ENCODE peak calls at places on chromosomes 12 and 14, in six cellular contexts. I is neural crest cell, Y is GM20000, R is testis, F is GM12865, C is PC-9. G is an unnamed sample.

GRCh38 chr12:69908208-69908607 is 83.2 kb downstream of the MYRFL start:
- DNase-seq in F (no peak), I (no peak), C (no peak), Y (no peak), R (no peak), G (no peak)

GRCh38 chr14:72738181-72738611 is 155.7 kb downstream of the DPF3 start:
- DNase-seq in Y (no peak), R (no peak), F (no peak), I (no peak), C (no peak), G (no peak)

GRCh38 chr12:53268009-53268636 is at the start of gene ESPL1:
- DNase-seq in C (peak; percentile 73), I (peak; percentile 71), R (peak; percentile 84), F (peak; percentile 92), Y (peak; percentile 89), G (peak; percentile 84)

GRCh38 chr12:132955094-132955932 is 793 bp downstream of the ZNF605 start:
- DNase-seq in F (peak; percentile 54), C (peak; percentile 15), I (peak; percentile 20), R (peak; percentile 34), Y (peak; percentile 58), G (no peak)

GRCh38 chr14:95559203-95559602 is 24.4 kb downstream of the GLRX5 start:
- DNase-seq in C (no peak), Y (no peak), F (no peak), I (no peak), R (no peak), G (no peak)

GRCh38 chr14:101248056-101248725 is 313.1 kb upstream of the DIO3 start:
- DNase-seq in C (no peak), F (no peak), R (no peak), I (no peak), Y (no peak), G (no peak)

GRCh38 chr12:76621582-76622024 is 62.0 kb upstream of the OSBPL8 start:
- DNase-seq in C (peak; percentile 51), I (peak; percentile 50), Y (peak; percentile 63), R (peak; percentile 80), F (peak; percentile 71), G (no peak)

GRCh38 chr12:68317047-68317667 is 15.0 kb downstream of the MDM1 start:
- DNase-seq in F (peak; percentile 68), C (peak; percentile 2), R (peak; percentile 51), Y (peak; percentile 35), I (peak; percentile 43), G (no peak)

GRCh38 chr12:100868487-100868886 is 73.9 kb downstream of the ANO4 start:
- DNase-seq in C (no peak), R (no peak), F (no peak), I (no peak), Y (no peak), G (no peak)

GRCh38 chr12:132146772-132147422 is 2.6 kb downstream of the NOC4L start:
- DNase-seq in R (no peak), I (no peak), Y (no peak), C (no peak), F (no peak), G (no peak)

GRCh38 chr14:60796434-60796833 is 61.9 kb downstream of the MNAT1 start:
- DNase-seq in Y (no peak), F (no peak), I (no peak), C (no peak), R (no peak), G (no peak)

GRCh38 chr12:72277415-72277814 is 5.2 kb downstream of the TRHDE start:
- DNase-seq in F (no peak), Y (no peak), I (no peak), R (no peak), C (no peak), G (no peak)

GRCh38 chr12:32270818-32271710 is 128.3 kb upstream of the FGD4 start:
- DNase-seq in I (peak; percentile 68), Y (no peak), C (peak; percentile 17), F (no peak), R (no peak), G (no peak)

GRCh38 chr12:75905975-75906374 is 125.6 kb downstream of the PHLDA1 start:
- DNase-seq in C (no peak), R (no peak), Y (no peak), F (no peak), I (no peak), G (no peak)

GRCh38 chr12:120925740-120926563 is 21.8 kb upstream of the SPPL3 start:
- DNase-seq in F (no peak), I (no peak), C (peak; percentile 77), Y (no peak), R (no peak), G (no peak)

GRCh38 chr12:124715121-124715990 is 147.9 kb upstream of the NCOR2 start:
- DNase-seq in Y (no peak), C (peak; percentile 65), F (no peak), R (no peak), I (no peak), G (no peak)

GRCh38 chr12:8461426-8461825 is 5.7 kb downstream of the CLEC6A start:
- DNase-seq in R (no peak), C (no peak), I (no peak), F (no peak), Y (no peak), G (no peak)

GRCh38 chr12:26150737-26151450 is 26.1 kb upstream of the BHLHE41 start:
- DNase-seq in I (no peak), F (no peak), Y (no peak), R (no peak), C (no peak), G (no peak)

GRCh38 chr14:99630202-99630601 is 14.7 kb upstream of the HHIPL1 start:
- DNase-seq in Y (no peak), C (no peak), F (no peak), R (no peak), I (no peak), G (no peak)

GRCh38 chr12:88185988-88186387 is 43.9 kb downstream of the TMTC3 start:
- DNase-seq in F (peak; percentile 9), C (no peak), Y (no peak), R (no peak), I (no peak), G (no peak)

GRCh38 chr12:18141583-18141982 is 51.6 kb upstream of the RERGL start:
- DNase-seq in F (no peak), Y (no peak), I (no peak), R (no peak), C (peak; percentile 4), G (no peak)

GRCh38 chr12:103530352-103530751 is 34.6 kb upstream of the C12orf42 start:
- DNase-seq in R (no peak), Y (peak; percentile 22), I (no peak), C (no peak), F (peak; percentile 70), G (no peak)

GRCh38 chr12:69440886-69441285 is 29.3 kb upstream of the FRS2 start:
- DNase-seq in I (no peak), F (no peak), R (no peak), Y (no peak), C (no peak), G (no peak)

GRCh38 chr14:101535232-101535631 is 26.1 kb upstream of the DIO3 start:
- DNase-seq in Y (no peak), R (no peak), F (no peak), C (no peak), I (no peak), G (no peak)

GRCh38 chr14:71475916-71476315 is 456.3 kb upstream of the RGS6 start:
- DNase-seq in I (no peak), Y (no peak), R (no peak), F (no peak), C (no peak), G (no peak)

GRCh38 chr12:110775997-110776396 is 33.3 kb upstream of the PPP1CC start:
- DNase-seq in F (peak; percentile 21), C (no peak), Y (no peak), I (no peak), R (no peak), G (no peak)

GRCh38 chr14:88929656-88930436 is 105.4 kb downstream of the TTC8 start:
- DNase-seq in F (peak; percentile 11), C (no peak), R (no peak), I (no peak), Y (no peak), G (no peak)
- TF ChIP-seq CTCF in F (peak; percentile 26), C (peak; percentile 27), R (no peak), I (peak; percentile 25), Y (no peak), G (no peak)

DNA sequence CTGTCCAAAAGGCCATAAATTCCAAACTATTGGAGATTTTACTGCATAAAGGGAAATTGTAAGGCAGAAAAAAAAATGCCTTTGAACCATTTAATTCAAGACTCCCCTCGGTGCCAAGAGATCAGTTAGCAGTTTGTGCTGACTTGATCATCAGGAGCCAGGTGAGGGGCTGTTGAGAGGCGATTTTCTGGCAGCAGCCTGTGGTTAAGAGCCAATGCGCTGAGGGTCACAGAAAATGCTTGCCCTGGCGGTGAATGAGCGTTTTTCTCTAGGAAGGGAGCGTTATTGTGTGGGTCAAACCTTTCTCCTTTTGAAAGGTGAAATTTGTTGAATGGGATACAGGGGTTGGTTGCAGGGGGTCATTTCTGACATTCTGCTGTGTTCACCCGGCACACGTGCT is 4.7 kb downstream of the SRRM4 start:
- DNase-seq in I (no peak), C (no peak), R (no peak), F (no peak), Y (no peak), G (no peak)
- TF ChIP-seq CTCF in I (no peak), C (no peak), R (no peak), F (no peak), Y (no peak), G (no peak)

GRCh38 chr14:63435204-63435603 is 108.0 kb downstream of the PPP2R5E start:
- DNase-seq in Y (no peak), I (no peak), F (no peak), C (no peak), R (no peak), G (no peak)

GRCh38 chr14:63443361-63443760 is 99.8 kb downstream of the PPP2R5E start:
- DNase-seq in R (no peak), F (no peak), I (no peak), Y (no peak), C (no peak), G (no peak)

GRCh38 chr14:63435838-63436237 is 107.3 kb downstream of the PPP2R5E start:
- DNase-seq in F (peak; percentile 33), R (peak; percentile 76), I (no peak), Y (no peak), C (no peak), G (no peak)

GRCh38 chr14:63436286-63437098 is 106.7 kb downstream of the PPP2R5E start:
- DNase-seq in Y (no peak), R (no peak), C (no peak), F (no peak), I (no peak), G (no peak)

DNA sequence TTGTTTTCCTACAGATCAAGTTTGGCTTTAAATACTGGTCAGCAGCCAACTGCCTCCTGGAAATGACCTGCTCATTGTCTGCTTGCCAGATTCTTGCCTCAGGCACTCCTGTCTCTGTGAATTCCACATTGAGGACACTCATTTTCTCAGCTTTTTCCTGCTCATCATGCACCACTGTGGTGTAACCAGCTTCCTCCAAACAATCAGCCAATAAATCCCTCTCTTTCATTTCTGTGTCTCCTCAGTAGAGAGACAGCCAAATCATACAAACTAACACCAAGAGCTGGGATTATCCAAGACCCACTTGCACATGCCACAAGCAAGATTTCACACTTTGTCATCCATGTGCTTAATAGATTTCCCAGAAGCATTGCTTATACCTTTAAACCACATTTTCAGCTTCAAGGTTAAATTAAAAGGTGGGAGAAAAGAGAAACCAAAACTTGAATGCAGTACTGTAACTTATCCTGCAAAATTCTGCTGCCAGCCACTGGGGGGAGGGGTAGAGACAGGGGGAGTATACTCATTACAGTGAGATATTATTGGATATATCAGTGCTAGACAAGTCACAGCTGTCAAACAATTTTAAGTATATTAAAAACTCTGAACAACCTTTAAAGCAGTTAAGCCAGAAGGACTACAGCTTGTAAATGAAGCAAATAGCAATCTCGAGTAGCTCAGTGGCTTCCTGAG is 105.0 kb downstream of the PPP2R5E start:
- DNase-seq in I (no peak), F (peak; percentile 40), R (peak; percentile 59), Y (peak; percentile 23), C (peak; percentile 91), G (no peak)
- TF ChIP-seq CTCF in I (peak; percentile 39), F (no peak), R (no peak), Y (no peak), C (peak; percentile 39), G (no peak)

GRCh38 chr12:126362964-126363363 is 1297.7 kb downstream of the AACS start:
- DNase-seq in F (no peak), C (no peak), R (peak; percentile 34), I (no peak), Y (no peak), G (no peak)
- TF ChIP-seq CTCF in F (no peak), C (no peak), R (no peak), I (no peak), Y (no peak), G (no peak)

G was measured in activated B cell treated with CpG ODN at 0.5 μM for 24 hours.